ENCODE peak calls at places on chromosome 19, in six cellular contexts. One of them, this sample, is unnamed.

GRCh38 chr19:10517361-10517759 is at the start of gene S1PR5:
- DNase-seq in AG10803: no peak
- DNase-seq in choroid plexus epithelial cell: no peak
- DNase-seq in NCI-H1694: no peak
- DNase-seq in NCI-H1436: no peak
- DNase-seq in activated CD4-positive, alpha-beta T cell treated with anti-CD3 and anti-CD28 coated beads, Interleukin-2, amount 50 U/mL, for 48 hours: no peak
- DNase-seq in this sample: no peak

GRCh38 chr19:15181394-15181793 is 19.4 kb downstream of the NOTCH3 start:
- DNase-seq in AG10803: no peak
- DNase-seq in choroid plexus epithelial cell: no peak
- DNase-seq in NCI-H1694: no peak
- DNase-seq in NCI-H1436: peak
- DNase-seq in activated CD4-positive, alpha-beta T cell treated with anti-CD3 and anti-CD28 coated beads, Interleukin-2, amount 50 U/mL, for 48 hours: no peak
- DNase-seq in this sample: no peak

GRCh38 chr19:40376286-40376862 is 13.6 kb downstream of the HIPK4 start:
- DNase-seq in AG10803: no peak
- DNase-seq in choroid plexus epithelial cell: no peak
- DNase-seq in NCI-H1694: no peak
- DNase-seq in NCI-H1436: no peak
- DNase-seq in activated CD4-positive, alpha-beta T cell treated with anti-CD3 and anti-CD28 coated beads, Interleukin-2, amount 50 U/mL, for 48 hours: no peak
- DNase-seq in this sample: no peak

GRCh38 chr19:40623403-40624239 is 22.5 kb downstream of the LTBP4 start:
- DNase-seq in AG10803: no peak
- DNase-seq in choroid plexus epithelial cell: peak
- DNase-seq in NCI-H1694: no peak
- DNase-seq in NCI-H1436: no peak
- DNase-seq in activated CD4-positive, alpha-beta T cell treated with anti-CD3 and anti-CD28 coated beads, Interleukin-2, amount 50 U/mL, for 48 hours: peak
- DNase-seq in this sample: peak

GRCh38 chr19:58154287-58154678 is 3.7 kb upstream of the ZNF329 start:
- DNase-seq in AG10803: peak
- DNase-seq in choroid plexus epithelial cell: peak
- DNase-seq in NCI-H1694: no peak
- DNase-seq in NCI-H1436: no peak
- DNase-seq in activated CD4-positive, alpha-beta T cell treated with anti-CD3 and anti-CD28 coated beads, Interleukin-2, amount 50 U/mL, for 48 hours: no peak
- DNase-seq in this sample: no peak

GRCh38 chr19:28217064-28217463 is 995.9 kb downstream of the UQCRFS1 start:
- DNase-seq in AG10803: no peak
- DNase-seq in choroid plexus epithelial cell: no peak
- DNase-seq in NCI-H1694: no peak
- DNase-seq in NCI-H1436: no peak
- DNase-seq in activated CD4-positive, alpha-beta T cell treated with anti-CD3 and anti-CD28 coated beads, Interleukin-2, amount 50 U/mL, for 48 hours: no peak
- DNase-seq in this sample: no peak

GRCh38 chr19:29404951-29405727 is 120.7 kb upstream of the VSTM2B start:
- DNase-seq in AG10803: no peak
- DNase-seq in choroid plexus epithelial cell: no peak
- DNase-seq in NCI-H1694: peak
- DNase-seq in NCI-H1436: peak
- DNase-seq in activated CD4-positive, alpha-beta T cell treated with anti-CD3 and anti-CD28 coated beads, Interleukin-2, amount 50 U/mL, for 48 hours: no peak
- DNase-seq in this sample: peak

GRCh38 chr19:3304871-3305423 is 61.4 kb upstream of the NFIC start:
- DNase-seq in AG10803: peak
- DNase-seq in choroid plexus epithelial cell: peak
- DNase-seq in NCI-H1694: peak
- DNase-seq in NCI-H1436: peak
- DNase-seq in activated CD4-positive, alpha-beta T cell treated with anti-CD3 and anti-CD28 coated beads, Interleukin-2, amount 50 U/mL, for 48 hours: peak
- DNase-seq in this sample: peak

GRCh38 chr19:19053508-19054314 is 10.1 kb upstream of the SLC25A42 start:
- DNase-seq in AG10803: peak
- DNase-seq in choroid plexus epithelial cell: peak
- DNase-seq in NCI-H1694: peak
- DNase-seq in NCI-H1436: peak
- DNase-seq in activated CD4-positive, alpha-beta T cell treated with anti-CD3 and anti-CD28 coated beads, Interleukin-2, amount 50 U/mL, for 48 hours: peak
- DNase-seq in this sample: peak

GRCh38 chr19:35601971-35602370 is 10.6 kb upstream of the HAUS5 start:
- DNase-seq in AG10803: no peak
- DNase-seq in choroid plexus epithelial cell: no peak
- DNase-seq in NCI-H1694: no peak
- DNase-seq in NCI-H1436: no peak
- DNase-seq in activated CD4-positive, alpha-beta T cell treated with anti-CD3 and anti-CD28 coated beads, Interleukin-2, amount 50 U/mL, for 48 hours: no peak
- DNase-seq in this sample: no peak

GRCh38 chr19:30305346-30306060 is 66.7 kb upstream of the ZNF536 start:
- DNase-seq in AG10803: no peak
- DNase-seq in choroid plexus epithelial cell: no peak
- DNase-seq in NCI-H1694: no peak
- DNase-seq in NCI-H1436: no peak
- DNase-seq in activated CD4-positive, alpha-beta T cell treated with anti-CD3 and anti-CD28 coated beads, Interleukin-2, amount 50 U/mL, for 48 hours: no peak
- DNase-seq in this sample: no peak

GRCh38 chr19:47315125-47315821 is 5.6 kb downstream of the C5AR1 start:
- DNase-seq in AG10803: peak
- DNase-seq in choroid plexus epithelial cell: peak
- DNase-seq in NCI-H1694: no peak
- DNase-seq in NCI-H1436: no peak
- DNase-seq in activated CD4-positive, alpha-beta T cell treated with anti-CD3 and anti-CD28 coated beads, Interleukin-2, amount 50 U/mL, for 48 hours: peak
- DNase-seq in this sample: no peak

GRCh38 chr19:18939922-18940775 is 868 bp downstream of the HOMER3 start:
- DNase-seq in AG10803: peak
- DNase-seq in choroid plexus epithelial cell: peak
- DNase-seq in NCI-H1694: no peak
- DNase-seq in NCI-H1436: no peak
- DNase-seq in activated CD4-positive, alpha-beta T cell treated with anti-CD3 and anti-CD28 coated beads, Interleukin-2, amount 50 U/mL, for 48 hours: peak
- DNase-seq in this sample: no peak

GRCh38 chr19:1027953-1028902 is 1.8 kb downstream of the CNN2 start:
- DNase-seq in AG10803: peak
- DNase-seq in choroid plexus epithelial cell: peak
- DNase-seq in NCI-H1694: no peak
- DNase-seq in NCI-H1436: peak
- DNase-seq in activated CD4-positive, alpha-beta T cell treated with anti-CD3 and anti-CD28 coated beads, Interleukin-2, amount 50 U/mL, for 48 hours: peak
- DNase-seq in this sample: no peak

GRCh38 chr19:32401992-32402391 is 3.6 kb upstream of the DPY19L3 start:
- DNase-seq in AG10803: no peak
- DNase-seq in choroid plexus epithelial cell: no peak
- DNase-seq in NCI-H1694: no peak
- DNase-seq in NCI-H1436: no peak
- DNase-seq in activated CD4-positive, alpha-beta T cell treated with anti-CD3 and anti-CD28 coated beads, Interleukin-2, amount 50 U/mL, for 48 hours: no peak
- DNase-seq in this sample: no peak

GRCh38 chr19:49852631-49853126 is 1.7 kb downstream of the PTOV1 start:
- DNase-seq in AG10803: no peak
- DNase-seq in choroid plexus epithelial cell: no peak
- DNase-seq in NCI-H1694: no peak
- DNase-seq in NCI-H1436: no peak
- DNase-seq in activated CD4-positive, alpha-beta T cell treated with anti-CD3 and anti-CD28 coated beads, Interleukin-2, amount 50 U/mL, for 48 hours: no peak
- DNase-seq in this sample: no peak

GRCh38 chr19:8575467-8575997 is 1.7 kb downstream of the MYO1F start:
- DNase-seq in AG10803: peak
- DNase-seq in choroid plexus epithelial cell: peak
- DNase-seq in NCI-H1694: no peak
- DNase-seq in NCI-H1436: no peak
- DNase-seq in activated CD4-positive, alpha-beta T cell treated with anti-CD3 and anti-CD28 coated beads, Interleukin-2, amount 50 U/mL, for 48 hours: peak
- DNase-seq in this sample: no peak

GRCh38 chr19:36140289-36141038 is 598 bp downstream of the CAPNS1 start:
- DNase-seq in AG10803: peak
- DNase-seq in choroid plexus epithelial cell: peak
- DNase-seq in NCI-H1694: peak
- DNase-seq in NCI-H1436: peak
- DNase-seq in activated CD4-positive, alpha-beta T cell treated with anti-CD3 and anti-CD28 coated beads, Interleukin-2, amount 50 U/mL, for 48 hours: peak
- DNase-seq in this sample: no peak

GRCh38 chr19:7242601-7243258 is 51.5 kb downstream of the INSR start:
- DNase-seq in AG10803: peak
- DNase-seq in choroid plexus epithelial cell: peak
- DNase-seq in NCI-H1694: no peak
- DNase-seq in NCI-H1436: no peak
- DNase-seq in activated CD4-positive, alpha-beta T cell treated with anti-CD3 and anti-CD28 coated beads, Interleukin-2, amount 50 U/mL, for 48 hours: no peak
- DNase-seq in this sample: no peak

GRCh38 chr19:50300814-50301606 is 28.2 kb downstream of the KCNC3 start:
- DNase-seq in AG10803: peak
- DNase-seq in choroid plexus epithelial cell: peak
- DNase-seq in NCI-H1694: no peak
- DNase-seq in NCI-H1436: no peak
- DNase-seq in activated CD4-positive, alpha-beta T cell treated with anti-CD3 and anti-CD28 coated beads, Interleukin-2, amount 50 U/mL, for 48 hours: peak
- DNase-seq in this sample: no peak

GRCh38 chr19:46732966-46733692 is 12.7 kb upstream of the FKRP start:
- DNase-seq in AG10803: no peak
- DNase-seq in choroid plexus epithelial cell: peak
- DNase-seq in NCI-H1694: no peak
- DNase-seq in NCI-H1436: no peak
- DNase-seq in activated CD4-positive, alpha-beta T cell treated with anti-CD3 and anti-CD28 coated beads, Interleukin-2, amount 50 U/mL, for 48 hours: no peak
- DNase-seq in this sample: no peak

GRCh38 chr19:33430674-33431277 is 57.3 kb downstream of the CEBPG start:
- DNase-seq in AG10803: peak
- DNase-seq in choroid plexus epithelial cell: peak
- DNase-seq in NCI-H1694: peak
- DNase-seq in NCI-H1436: peak
- DNase-seq in activated CD4-positive, alpha-beta T cell treated with anti-CD3 and anti-CD28 coated beads, Interleukin-2, amount 50 U/mL, for 48 hours: peak
- DNase-seq in this sample: peak

GRCh38 chr19:10074153-10074552 is 12.0 kb upstream of the SHFL start:
- DNase-seq in AG10803: no peak
- DNase-seq in choroid plexus epithelial cell: peak
- DNase-seq in NCI-H1694: peak
- DNase-seq in NCI-H1436: no peak
- DNase-seq in activated CD4-positive, alpha-beta T cell treated with anti-CD3 and anti-CD28 coated beads, Interleukin-2, amount 50 U/mL, for 48 hours: peak
- DNase-seq in this sample: peak

GRCh38 chr19:21569497-21569870 is 64.1 kb downstream of the ZNF429 start:
- DNase-seq in AG10803: no peak
- DNase-seq in choroid plexus epithelial cell: no peak
- DNase-seq in NCI-H1694: no peak
- DNase-seq in NCI-H1436: peak
- DNase-seq in activated CD4-positive, alpha-beta T cell treated with anti-CD3 and anti-CD28 coated beads, Interleukin-2, amount 50 U/mL, for 48 hours: peak
- DNase-seq in this sample: no peak

GRCh38 chr19:10417598-10418280 is 2.6 kb upstream of the PDE4A start:
- DNase-seq in AG10803: no peak
- DNase-seq in choroid plexus epithelial cell: peak
- DNase-seq in NCI-H1694: no peak
- DNase-seq in NCI-H1436: no peak
- DNase-seq in activated CD4-positive, alpha-beta T cell treated with anti-CD3 and anti-CD28 coated beads, Interleukin-2, amount 50 U/mL, for 48 hours: no peak
- DNase-seq in this sample: no peak

GRCh38 chr19:40740747-40741146 is 9.5 kb downstream of the ACTMAP start:
- DNase-seq in AG10803: peak
- DNase-seq in choroid plexus epithelial cell: no peak
- DNase-seq in NCI-H1694: no peak
- DNase-seq in NCI-H1436: no peak
- DNase-seq in activated CD4-positive, alpha-beta T cell treated with anti-CD3 and anti-CD28 coated beads, Interleukin-2, amount 50 U/mL, for 48 hours: no peak
- DNase-seq in this sample: no peak

GRCh38 chr19:45160870-45161714 is at the start of gene NKPD1:
- DNase-seq in AG10803: no peak
- DNase-seq in choroid plexus epithelial cell: no peak
- DNase-seq in NCI-H1694: no peak
- DNase-seq in NCI-H1436: no peak
- DNase-seq in activated CD4-positive, alpha-beta T cell treated with anti-CD3 and anti-CD28 coated beads, Interleukin-2, amount 50 U/mL, for 48 hours: no peak
- DNase-seq in this sample: no peak

GRCh38 chr19:29484876-29485275 is 40.9 kb upstream of the VSTM2B start:
- DNase-seq in AG10803: no peak
- DNase-seq in choroid plexus epithelial cell: no peak
- DNase-seq in NCI-H1694: no peak
- DNase-seq in NCI-H1436: no peak
- DNase-seq in activated CD4-positive, alpha-beta T cell treated with anti-CD3 and anti-CD28 coated beads, Interleukin-2, amount 50 U/mL, for 48 hours: no peak
- DNase-seq in this sample: no peak

GRCh38 chr19:32172761-32173160 is 172.6 kb upstream of the ZNF507 start:
- DNase-seq in AG10803: no peak
- DNase-seq in choroid plexus epithelial cell: no peak
- DNase-seq in NCI-H1694: no peak
- DNase-seq in NCI-H1436: no peak
- DNase-seq in activated CD4-positive, alpha-beta T cell treated with anti-CD3 and anti-CD28 coated beads, Interleukin-2, amount 50 U/mL, for 48 hours: no peak
- DNase-seq in this sample: no peak

GRCh38 chr19:13748169-13748884 is 16.0 kb upstream of the MRI1 start:
- DNase-seq in AG10803: peak
- DNase-seq in choroid plexus epithelial cell: peak
- DNase-seq in NCI-H1694: no peak
- DNase-seq in NCI-H1436: no peak
- DNase-seq in activated CD4-positive, alpha-beta T cell treated with anti-CD3 and anti-CD28 coated beads, Interleukin-2, amount 50 U/mL, for 48 hours: peak
- DNase-seq in this sample: no peak

GRCh38 chr19:49570138-49570856 is 10.1 kb downstream of the NOSIP start:
- DNase-seq in AG10803: peak
- DNase-seq in choroid plexus epithelial cell: peak
- DNase-seq in NCI-H1694: peak
- DNase-seq in NCI-H1436: peak
- DNase-seq in activated CD4-positive, alpha-beta T cell treated with anti-CD3 and anti-CD28 coated beads, Interleukin-2, amount 50 U/mL, for 48 hours: peak
- DNase-seq in this sample: peak

GRCh38 chr19:38989066-38989605 is 13.6 kb upstream of the FBXO17 start:
- DNase-seq in AG10803: peak
- DNase-seq in choroid plexus epithelial cell: peak
- DNase-seq in NCI-H1694: no peak
- DNase-seq in NCI-H1436: peak
- DNase-seq in activated CD4-positive, alpha-beta T cell treated with anti-CD3 and anti-CD28 coated beads, Interleukin-2, amount 50 U/mL, for 48 hours: no peak
- DNase-seq in this sample: peak

GRCh38 chr19:12055784-12056183 is 3.0 kb upstream of the ZNF878 start:
- DNase-seq in AG10803: no peak
- DNase-seq in choroid plexus epithelial cell: no peak
- DNase-seq in NCI-H1694: no peak
- DNase-seq in NCI-H1436: no peak
- DNase-seq in activated CD4-positive, alpha-beta T cell treated with anti-CD3 and anti-CD28 coated beads, Interleukin-2, amount 50 U/mL, for 48 hours: no peak
- DNase-seq in this sample: no peak

GRCh38 chr19:50477751-50478515 is 1.3 kb upstream of the GARIN5A start:
- DNase-seq in AG10803: no peak
- DNase-seq in choroid plexus epithelial cell: no peak
- DNase-seq in NCI-H1694: no peak
- DNase-seq in NCI-H1436: no peak
- DNase-seq in activated CD4-positive, alpha-beta T cell treated with anti-CD3 and anti-CD28 coated beads, Interleukin-2, amount 50 U/mL, for 48 hours: no peak
- DNase-seq in this sample: no peak

GRCh38 chr19:14050512-14050911 is 11.4 kb downstream of the PALM3 start:
- DNase-seq in AG10803: no peak
- DNase-seq in choroid plexus epithelial cell: no peak
- DNase-seq in NCI-H1694: no peak
- DNase-seq in NCI-H1436: no peak
- DNase-seq in activated CD4-positive, alpha-beta T cell treated with anti-CD3 and anti-CD28 coated beads, Interleukin-2, amount 50 U/mL, for 48 hours: no peak
- DNase-seq in this sample: no peak

This sample was measured in NCI-H2107.